ENCODE peak calls at places on chromosome 13, in six cellular contexts. O, J, H, I, W and Q are unnamed samples. For H3K4me1, the result is how much of the 10 kb centered on the place peaks cover.

GRCh38 chr13:112995395-112996091 is 26.5 kb downstream of the MCF2L start:
- DNase-seq in O (no peak), J (no peak), H (peak), I (no peak), W (no peak), Q (no peak)

GRCh38 chr13:32650705-32651311 is 64.6 kb downstream of the PDS5B start:
- DNase-seq in O (no peak), J (no peak), H (peak), I (no peak), W (peak), Q (no peak)

GRCh38 chr13:23620613-23621315 is 50.6 kb downstream of the TNFRSF19 start:
- DNase-seq in O (no peak), J (no peak), H (no peak), I (no peak), W (no peak), Q (no peak)

GRCh38 chr13:48892311-48892710 is 83.4 kb upstream of the FNDC3A start:
- DNase-seq in O (no peak), J (no peak), H (no peak), I (no peak), W (no peak), Q (no peak)

GRCh38 chr13:26228080-26228479 is 6.0 kb upstream of the RNF6 start:
- DNase-seq in O (no peak), J (no peak), H (no peak), I (no peak), W (no peak), Q (no peak)

GRCh38 chr13:27171244-27171829 is at the start of gene USP12:
- DNase-seq in O (no peak), J (no peak), H (peak), I (no peak), W (no peak), Q (no peak)

GRCh38 chr13:19845758-19846157 is 17.7 kb downstream of the ZMYM5 start:
- DNase-seq in O (no peak), J (peak), H (no peak), I (no peak), W (no peak), Q (no peak)

GRCh38 chr13:77909827-77910226 is 8.8 kb downstream of the EDNRB start:
- DNase-seq in O (no peak), J (no peak), H (no peak), I (no peak), W (no peak), Q (no peak)

GRCh38 chr13:51861728-51862300 is at the start of gene CCDC70:
- DNase-seq in O (no peak), J (no peak), H (no peak), I (peak), W (no peak), Q (no peak)

GRCh38 chr13:101523732-101524131 is 71.3 kb downstream of the ITGBL1 start:
- DNase-seq in O (no peak), J (no peak), H (no peak), I (no peak), W (peak), Q (no peak)

GRCh38 chr13:62092536-62092935 is 676.9 kb upstream of the PCDH20 start:
- DNase-seq in O (no peak), J (no peak), H (no peak), I (no peak), W (no peak), Q (no peak)

GRCh38 chr13:62093984-62094383 is 678.3 kb upstream of the PCDH20 start:
- DNase-seq in O (no peak), J (no peak), H (no peak), I (no peak), W (no peak), Q (no peak)

GRCh38 chr13:62096652-62097051 is 681.0 kb upstream of the PCDH20 start:
- DNase-seq in O (no peak), J (no peak), H (no peak), I (no peak), W (no peak), Q (no peak)

GRCh38 chr13:62094937-62095336 is 679.3 kb upstream of the PCDH20 start:
- DNase-seq in O (no peak), J (no peak), H (no peak), I (no peak), W (no peak), Q (no peak)

DNA sequence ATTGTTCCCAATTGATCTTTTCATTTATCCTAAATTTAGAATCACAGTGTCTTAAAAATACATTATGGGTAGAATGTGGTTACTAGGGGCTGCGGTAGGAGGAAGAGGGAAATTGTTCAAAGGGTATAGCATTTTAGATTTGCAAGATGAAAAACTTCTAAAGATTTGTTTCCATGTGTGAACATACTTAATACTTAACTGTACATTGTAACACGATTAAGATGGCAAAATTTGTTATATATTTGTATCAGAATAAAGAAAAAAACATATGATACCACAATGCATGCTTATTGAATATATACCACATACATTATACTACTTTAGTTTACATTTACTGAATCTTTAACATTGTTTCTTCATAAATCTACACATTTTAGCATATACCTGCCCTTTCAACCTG is 677.3 kb upstream of the PCDH20 start:
- DNase-seq in O (no peak), J (no peak), H (no peak), I (no peak), W (no peak), Q (no peak)
- TF ChIP-seq POLR2A in O (no peak), J (no peak), H (no peak), I (no peak), W (no peak), Q (no peak)

DNA sequence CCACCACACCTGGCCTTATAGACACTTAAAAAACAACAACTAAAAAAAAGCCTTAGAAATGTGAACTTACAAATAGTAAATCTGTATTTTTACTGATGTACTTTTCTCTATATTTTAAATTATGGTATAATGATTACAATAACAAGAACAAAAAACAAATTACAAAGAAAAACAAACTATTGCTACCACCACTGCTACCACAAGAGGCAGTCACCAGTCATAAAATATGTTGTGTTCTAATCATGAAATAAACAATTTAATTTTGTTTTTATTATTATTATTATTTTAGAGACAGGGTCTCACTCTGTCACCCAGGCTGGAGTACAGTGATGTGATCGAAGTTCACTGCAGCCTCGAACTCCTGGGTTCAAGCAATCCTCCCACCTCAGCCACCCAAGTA is 72.2 kb downstream of the DIAPH3 start:
- DNase-seq in O (no peak), J (no peak), H (no peak), I (no peak), W (no peak), Q (no peak)
- TF ChIP-seq CTCF in O (no peak), J (no peak), H (no peak), I (no peak), W (no peak), Q (no peak)

GRCh38 chr13:82912564-82912963 is 969.7 kb downstream of the SLITRK1 start:
- DNase-seq in O (no peak), J (no peak), H (no peak), I (no peak), W (no peak), Q (no peak)
- H3K4me1 ChIP-seq in O (under half), J (under half), H (under half), I (under half), W (under half), Q (under half)

DNA sequence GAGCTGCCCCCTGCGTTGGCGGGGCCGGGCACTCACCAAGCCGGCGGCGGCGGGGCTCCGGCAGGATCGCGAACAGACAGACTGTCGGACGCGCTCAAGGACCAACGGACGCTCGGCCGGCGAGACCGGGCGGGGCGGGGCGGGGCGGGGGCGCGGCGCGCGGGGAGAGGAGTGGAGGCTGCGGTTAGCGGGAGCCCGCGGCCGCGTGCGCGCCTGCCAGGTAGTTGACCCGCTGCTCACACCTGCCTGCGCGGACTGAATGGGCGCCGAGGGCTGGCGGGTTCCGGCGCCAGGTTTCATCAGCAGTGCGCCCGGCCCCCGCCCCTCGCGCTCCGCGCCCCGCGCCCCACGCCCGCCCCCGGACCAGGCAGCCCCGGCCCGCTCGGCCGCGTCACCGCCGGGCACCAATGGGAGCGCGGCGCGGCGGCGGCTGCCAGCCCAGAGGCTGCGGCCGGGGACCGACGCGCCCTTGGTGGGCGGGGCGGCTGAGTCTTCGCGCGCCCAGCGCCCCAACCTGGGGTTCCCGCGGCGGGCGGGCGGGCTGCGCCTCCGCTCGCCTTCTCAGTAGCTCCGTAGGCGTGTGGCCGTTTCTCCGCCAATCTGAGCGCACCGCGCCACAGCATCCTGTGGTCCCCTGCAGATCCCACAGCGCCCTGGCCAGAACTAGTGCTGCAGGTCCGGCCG is at the start of gene SLC7A1:
- DNase-seq in O (peak), J (peak), H (peak), I (peak), W (peak), Q (peak)
- TF ChIP-seq POLR2A in O (no peak), J (peak), H (no peak), I (no peak), W (no peak), Q (no peak)

GRCh38 chr13:64186503-64186902 is 2770.9 kb upstream of the PCDH20 start:
- DNase-seq in O (no peak), J (no peak), H (no peak), I (no peak), W (no peak), Q (no peak)
- TF ChIP-seq CTCF in O (no peak), J (no peak), H (no peak), I (no peak), W (no peak), Q (no peak)